ENCODE peak calls at places on chromosomes 11 and 22, in eight cellular contexts. Z, F, X, M, U, T, G and E are unnamed samples.

GRCh38 chr11:57763568-57763967 is 2.0 kb downstream of the CTNND1 start:
- DNase-seq in M (no peak), X (no peak), U (no peak), T (no peak), G (peak), F (no peak), Z (no peak), E (no peak)

GRCh38 chr11:68329993-68330699 is 17.8 kb downstream of the LRP5 start:
- DNase-seq in Z (no peak), T (no peak), G (no peak), U (no peak), X (no peak), F (no peak), M (no peak), E (no peak)

GRCh38 chr11:73760066-73760679 is 701 bp downstream of the RAB6A start:
- DNase-seq in G (peak), X (peak), U (peak), T (no peak), Z (peak), F (no peak), M (no peak), E (peak)

GRCh38 chr11:43788394-43788793 is 92.2 kb upstream of the ALKBH3 start:
- DNase-seq in T (no peak), G (no peak), U (no peak), F (no peak), M (no peak), X (peak), Z (no peak), E (no peak)

GRCh38 chr11:125593113-125593761 is 585 bp downstream of the STT3A start:
- DNase-seq in M (no peak), X (no peak), G (peak), F (no peak), Z (no peak), U (no peak), T (peak), E (no peak)

GRCh38 chr11:95419915-95420314 is 188.9 kb upstream of the SESN3 start:
- DNase-seq in U (no peak), X (no peak), F (no peak), Z (no peak), M (peak), T (no peak), G (peak), E (no peak)

GRCh38 chr11:11579012-11579755 is 42.6 kb downstream of the GALNT18 start:
- DNase-seq in U (no peak), F (no peak), X (no peak), Z (no peak), M (no peak), T (no peak), G (no peak), E (no peak)

GRCh38 chr11:2169001-2169370 is 2.6 kb downstream of the TH start:
- DNase-seq in G (no peak), M (no peak), X (no peak), U (no peak), F (no peak), T (no peak), Z (no peak), E (no peak)

GRCh38 chr22:29071261-29072045 is 1.4 kb upstream of the KREMEN1 start:
- DNase-seq in Z (peak), F (no peak), X (peak), G (peak), U (peak), M (no peak), T (no peak), E (peak)

GRCh38 chr11:94676769-94677168 is 91.4 kb upstream of the AMOTL1 start:
- DNase-seq in X (no peak), T (no peak), G (no peak), F (no peak), M (no peak), U (no peak), Z (no peak), E (no peak)

GRCh38 chr22:39472570-39473556 is 16.1 kb downstream of the MGAT3 start:
- DNase-seq in M (no peak), U (no peak), T (no peak), X (no peak), F (no peak), Z (no peak), G (peak), E (no peak)

GRCh38 chr11:47850337-47850736 is 2.2 kb upstream of the NUP160 start:
- DNase-seq in Z (no peak), G (no peak), F (no peak), U (no peak), T (no peak), M (no peak), X (no peak), E (no peak)

GRCh38 chr11:17986007-17986710 is 26.7 kb downstream of the SERGEF start:
- DNase-seq in Z (no peak), M (peak), G (peak), F (no peak), X (no peak), U (no peak), T (peak), E (no peak)

GRCh38 chr11:43575931-43576833 is 104.4 kb upstream of the HSD17B12 start:
- DNase-seq in M (no peak), T (no peak), F (no peak), X (no peak), Z (no peak), G (peak), U (no peak), E (no peak)

GRCh38 chr11:121578216-121579063 is 125.7 kb upstream of the SORL1-AS1 start:
- DNase-seq in F (no peak), Z (no peak), G (peak), U (no peak), T (no peak), M (no peak), X (no peak), E (no peak)

GRCh38 chr11:134524876-134525845 is 113.1 kb upstream of the B3GAT1 start:
- DNase-seq in G (no peak), M (no peak), U (peak), Z (no peak), X (no peak), T (no peak), F (peak), E (no peak)

DNA sequence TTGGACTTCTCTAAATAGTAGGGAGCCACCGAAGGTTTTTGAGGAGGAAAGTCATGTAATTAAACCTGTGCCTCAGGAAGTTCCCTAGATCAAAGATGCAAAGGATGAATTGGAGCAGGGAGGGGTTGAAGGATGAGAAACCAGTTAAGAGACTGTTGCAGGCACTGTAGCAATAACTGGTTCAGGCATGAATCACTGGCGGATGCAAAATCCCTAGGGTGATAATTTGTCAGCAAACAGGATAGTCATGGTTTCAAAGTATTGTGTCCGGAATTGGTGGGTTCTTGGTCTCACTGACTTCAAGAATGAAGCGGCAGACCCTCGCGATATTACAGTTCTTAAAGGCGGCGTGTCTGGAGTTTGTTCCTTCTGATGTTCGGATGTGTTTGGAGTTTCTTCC is 19.9 kb downstream of the TRIOBP start:
- DNase-seq in M (no peak), G (peak), U (no peak), Z (no peak), X (no peak), F (no peak), T (no peak), E (no peak)
- H3K4me3 ChIP-seq in M (no peak), G (no peak), U (no peak), Z (no peak), X (no peak), F (no peak), T (no peak), E (no peak)

GRCh38 chr22:22171357-22172218 is 73.0 kb upstream of the VPREB1 start:
- DNase-seq in X (no peak), M (no peak), F (no peak), G (no peak), U (no peak), T (no peak), Z (no peak), E (peak)
- TF ChIP-seq CTCF in X (no peak), M (peak), F (no peak), G (peak), U (no peak), T (peak), Z (no peak), E (peak)

GRCh38 chr11:70859180-70859579 is 393.2 kb downstream of the SHANK2 start:
- DNase-seq in U (no peak), X (no peak), Z (no peak), G (no peak), M (no peak), T (no peak), F (no peak), E (no peak)
- H3K4me3 ChIP-seq in U (no peak), X (no peak), Z (no peak), G (no peak), M (no peak), T (no peak), F (no peak), E (no peak)

DNA sequence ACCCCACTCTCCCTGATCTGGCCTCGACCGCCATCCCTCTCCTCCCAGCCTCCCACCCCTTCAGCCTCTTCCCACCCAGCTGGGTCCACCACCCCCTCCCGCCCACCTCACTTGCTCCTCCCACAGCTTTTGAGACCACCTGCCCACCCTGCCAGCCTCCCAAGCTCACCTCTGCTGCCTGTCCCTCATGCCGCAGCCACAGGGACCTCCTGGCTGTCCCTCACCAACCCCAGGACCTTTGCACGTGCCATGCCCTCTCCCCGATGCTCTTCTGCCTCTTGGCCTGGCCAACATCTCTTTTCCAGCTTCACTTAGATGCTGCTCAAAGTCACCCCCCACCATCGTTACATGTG is 6.5 kb downstream of the PNPLA5 start:
- DNase-seq in Z (no peak), T (no peak), F (peak), X (no peak), M (no peak), G (no peak), U (peak), E (no peak)
- TF ChIP-seq CTCF in Z (no peak), T (no peak), F (no peak), X (no peak), M (no peak), G (no peak), U (no peak), E (no peak)

DNA sequence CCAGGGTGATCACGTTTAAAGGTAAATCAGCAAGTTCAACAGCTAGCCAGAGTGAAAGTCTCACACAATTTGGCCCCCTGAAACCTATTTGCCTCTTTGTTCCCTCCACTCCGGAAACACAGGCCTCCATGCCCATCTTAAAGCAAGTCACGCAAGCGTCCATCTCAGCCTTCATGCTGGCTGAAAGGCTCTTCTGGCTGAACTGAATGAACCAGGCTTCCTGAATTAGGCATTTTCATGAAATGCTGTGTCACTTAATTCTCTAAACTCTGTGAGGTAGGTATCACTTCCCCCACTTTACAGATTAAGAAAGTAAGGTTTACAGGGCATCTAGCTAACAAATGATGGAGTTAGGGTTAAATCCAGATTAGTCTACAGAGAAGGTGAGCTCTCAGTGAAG is 1.4 kb downstream of the SLC25A17 start:
- DNase-seq in U (no peak), X (no peak), G (no peak), Z (no peak), T (no peak), M (no peak), F (no peak), E (peak)
- H3K4me3 ChIP-seq in U (peak), X (no peak), G (no peak), Z (peak), T (no peak), M (peak), F (no peak), E (peak)

GRCh38 chr11:83711035-83711630 is 425.0 kb upstream of the CCDC90B start:
- DNase-seq in M (no peak), U (no peak), Z (no peak), F (no peak), X (no peak), T (no peak), G (no peak), E (no peak)
- TF ChIP-seq CTCF in M (no peak), U (no peak), Z (no peak), F (no peak), X (no peak), T (no peak), G (no peak), E (no peak)

GRCh38 chr22:30424471-30425326 is 869 bp upstream of the MTFP1 start:
- DNase-seq in Z (no peak), M (no peak), U (no peak), X (no peak), T (peak), F (no peak), G (no peak), E (peak)
- H3K4me3 ChIP-seq in Z (peak), M (peak), U (peak), X (peak), T (peak), F (peak), G (peak), E (peak)

GRCh38 chr11:83285131-83285770 is 916 bp downstream of the CCDC90B start:
- DNase-seq in X (no peak), F (no peak), G (no peak), U (no peak), T (no peak), Z (no peak), M (no peak), E (no peak)

GRCh38 chr11:83287631-83288030 is 1.5 kb upstream of the CCDC90B start:
- DNase-seq in T (no peak), M (no peak), G (no peak), X (no peak), F (no peak), Z (no peak), U (no peak), E (peak)

GRCh38 chr11:83282084-83282716 is 4.0 kb downstream of the CCDC90B start:
- DNase-seq in T (no peak), X (no peak), G (no peak), F (no peak), U (no peak), Z (no peak), M (no peak), E (no peak)

GRCh38 chr11:83284501-83285051 is 1.6 kb downstream of the CCDC90B start:
- DNase-seq in T (no peak), M (no peak), Z (no peak), F (no peak), G (no peak), U (no peak), X (no peak), E (no peak)

DNA sequence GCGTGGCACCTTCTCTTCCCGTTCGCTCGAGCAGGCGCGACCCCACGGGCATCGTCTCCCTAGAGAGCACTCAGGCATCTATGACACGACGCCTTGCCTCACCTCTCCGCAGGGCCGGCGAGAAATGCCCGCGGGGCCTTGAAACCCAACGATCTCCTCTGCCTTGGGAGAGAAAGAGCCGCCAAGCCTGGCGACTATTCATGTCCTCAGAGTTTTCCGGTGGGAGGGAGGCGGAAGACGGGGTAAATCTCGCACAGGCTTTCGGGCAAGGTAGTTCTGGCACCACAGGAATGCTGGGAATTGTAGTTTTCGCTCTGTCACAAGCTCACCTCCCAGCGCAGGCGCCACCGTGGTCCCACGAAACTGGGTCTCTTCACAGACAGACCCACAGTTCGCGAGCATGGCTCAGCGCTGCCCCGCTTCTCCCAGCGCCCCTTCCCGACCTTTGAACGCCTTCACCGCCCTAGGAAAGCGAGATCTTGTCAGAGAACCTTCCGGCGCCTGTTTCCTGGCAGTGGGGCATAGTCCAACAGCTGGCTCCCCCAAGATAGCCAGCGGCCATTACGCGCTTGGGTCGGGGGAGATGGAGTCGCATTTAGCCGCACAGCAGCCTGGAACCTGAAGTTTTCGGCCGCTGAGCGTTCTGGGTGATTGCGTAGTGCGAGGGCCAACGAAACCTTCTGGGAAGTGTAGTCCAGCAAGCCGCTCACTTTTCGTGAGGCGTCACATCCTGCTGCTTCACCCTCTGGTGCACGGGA is at the start of gene CCDC90B:
- DNase-seq in G (peak), M (peak), F (peak), X (peak), Z (peak), U (peak), T (peak), E (peak)
- TF ChIP-seq CTCF in G (peak), M (no peak), F (no peak), X (peak), Z (no peak), U (no peak), T (peak), E (peak)